ENCODE peak calls at places on chromosomes 2 and 18, in four cellular contexts. R is stimulated activated naive B cell treated with anti-CD40 and anti-IgM and Interleukin-4, amounts not matched to agents 10 μg/mL and 1 μg/mL and 100 μg/mL, for 72 hours; P is EL; A is foreskin keratinocyte. W is an unnamed sample.

GRCh38 chr18:34976899-34977786 is 64.1 kb upstream of the MAPRE2 start:
- DNase-seq in R (peak), P (peak), A (no peak), W (peak)

GRCh38 chr2:165436559-165436958 is 32.9 kb upstream of the CSRNP3 start:
- DNase-seq in R (peak), P (no peak), A (no peak), W (no peak)

GRCh38 chr2:48227617-48228344 is 302.2 kb upstream of the STON1 start:
- DNase-seq in R (no peak), P (no peak), A (no peak), W (no peak)

GRCh38 chr2:127084611-127085031 is 22.3 kb downstream of the BIN1 start:
- DNase-seq in R (no peak), P (no peak), A (no peak), W (no peak)

GRCh38 chr2:134897932-134898331 is 20.7 kb upstream of the CCNT2 start:
- DNase-seq in R (no peak), P (no peak), A (no peak), W (no peak)

GRCh38 chr2:211816739-211817138 is 721.9 kb downstream of the ERBB4 start:
- DNase-seq in R (no peak), P (no peak), A (no peak), W (no peak)

GRCh38 chr2:206867006-206867405 is 72.3 kb upstream of the CPO start:
- DNase-seq in R (no peak), P (no peak), A (no peak), W (no peak)

GRCh38 chr18:79681484-79682387 is 2.1 kb downstream of the CTDP1 start:
- DNase-seq in R (no peak), P (no peak), A (no peak), W (no peak)

GRCh38 chr2:227871375-227871788 is at the start of gene DAW1:
- DNase-seq in R (peak), P (peak), A (peak), W (no peak)

GRCh38 chr18:8856187-8856586 is 150.8 kb downstream of the MTCL1 start:
- DNase-seq in R (no peak), P (no peak), A (peak), W (no peak)

GRCh38 chr2:75964646-75965045 is 253.9 kb upstream of the GCFC2 start:
- DNase-seq in R (no peak), P (no peak), A (no peak), W (no peak)

GRCh38 chr2:140247451-140248205 is 1467.4 kb upstream of the NXPH2 start:
- DNase-seq in R (no peak), P (no peak), A (no peak), W (no peak)

GRCh38 chr2:101500860-101501259 is 25.9 kb upstream of the RFX8 start:
- DNase-seq in R (no peak), P (no peak), A (no peak), W (no peak)

GRCh38 chr2:117980783-117981676 is 32.8 kb downstream of the CCDC93 start:
- DNase-seq in R (no peak), P (peak), A (peak), W (no peak)

GRCh38 chr18:23824235-23824634 is 135.0 kb downstream of the LAMA3 start:
- DNase-seq in R (no peak), P (peak), A (no peak), W (no peak)

GRCh38 chr18:27165412-27165811 is 19.7 kb downstream of the CHST9 start:
- DNase-seq in R (no peak), P (no peak), A (no peak), W (no peak)

GRCh38 chr2:160921401-160921964 is 238.7 kb upstream of the TANK start:
- DNase-seq in R (no peak), P (no peak), A (no peak), W (no peak)

GRCh38 chr2:200314976-200315567 is 8.6 kb downstream of the SPATS2L start:
- DNase-seq in R (no peak), P (peak), A (peak), W (no peak)

GRCh38 chr2:8364668-8365067 is 317.2 kb upstream of the ID2 start:
- DNase-seq in R (no peak), P (no peak), A (no peak), W (no peak)

GRCh38 chr2:160522951-160523700 is 29.5 kb upstream of the RBMS1 start:
- DNase-seq in R (no peak), P (peak), A (peak), W (no peak)

GRCh38 chr18:35581555-35582309 is at the start of gene GALNT1:
- DNase-seq in R (peak), P (peak), A (no peak), W (no peak)

GRCh38 chr2:197258580-197258979 is 52.0 kb downstream of the ANKRD44 start:
- DNase-seq in R (no peak), P (no peak), A (no peak), W (no peak)

GRCh38 chr2:46555011-46555410 is 75.6 kb downstream of the TMEM247 start:
- DNase-seq in R (no peak), P (no peak), A (no peak), W (no peak)

GRCh38 chr18:8367217-8367988 is 241.8 kb upstream of the RAB12 start:
- DNase-seq in R (peak), P (no peak), A (no peak), W (peak)

GRCh38 chr18:36374262-36374661 is 76.7 kb downstream of the FHOD3 start:
- DNase-seq in R (no peak), P (peak), A (no peak), W (no peak)

GRCh38 chr2:109712126-109712455 is 82.0 kb upstream of the RGPD5 start:
- DNase-seq in R (no peak), P (no peak), A (no peak), W (no peak)

GRCh38 chr2:232260075-232260474 is 118.5 kb upstream of the ALPP start:
- DNase-seq in R (no peak), P (peak), A (peak), W (no peak)

GRCh38 chr2:60861736-60862135 is 19.6 kb upstream of the REL start:
- DNase-seq in R (no peak), P (peak), A (peak), W (no peak)

GRCh38 chr2:149160701-149161217 is 122.3 kb downstream of the LYPD6B start:
- DNase-seq in R (peak), P (no peak), A (peak), W (no peak)

GRCh38 chr2:174919886-174920595 is 85.1 kb downstream of the CHN1 start:
- DNase-seq in R (no peak), P (no peak), A (no peak), W (no peak)

GRCh38 chr2:181566643-181567042 is 90.3 kb downstream of the CERKL start:
- DNase-seq in R (no peak), P (no peak), A (no peak), W (no peak)

GRCh38 chr2:102050854-102051391 is 59.2 kb downstream of the IL1R2 start:
- DNase-seq in R (no peak), P (peak), A (no peak), W (peak)

GRCh38 chr2:221810216-221810615 is 238.1 kb upstream of the EPHA4 start:
- DNase-seq in R (no peak), P (no peak), A (no peak), W (no peak)

GRCh38 chr18:75408554-75409506 is 18.7 kb downstream of the SMIM21 start:
- DNase-seq in R (no peak), P (peak), A (peak), W (no peak)

GRCh38 chr2:4152051-4152450 is 448.7 kb downstream of the DCDC2C start:
- DNase-seq in R (no peak), P (no peak), A (no peak), W (no peak)

GRCh38 chr2:12730265-12730664 is 13.5 kb downstream of the TRIB2 start:
- DNase-seq in R (no peak), P (no peak), A (no peak), W (no peak)